ENCODE peak calls at places on chromosomes 12 and 14, in six cellular contexts. One of them, this sample, is unnamed.

GRCh38 chr12:3019005-3019680 is 58.0 kb upstream of the TSPAN9 start:
- DNase-seq in AG04450: no peak
- DNase-seq in AG09309: no peak
- DNase-seq in uterus: no peak
- DNase-seq in GM23338: no peak
- DNase-seq in psoas muscle: peak; percentile 50
- DNase-seq in this sample: no peak

GRCh38 chr14:22478247-22478646 is 110.8 kb downstream of the DAD1 start:
- DNase-seq in AG04450: no peak
- DNase-seq in AG09309: no peak
- DNase-seq in uterus: no peak
- DNase-seq in GM23338: no peak
- DNase-seq in psoas muscle: no peak
- DNase-seq in this sample: no peak

GRCh38 chr12:57152408-57153038 is 5.1 kb upstream of the LRP1-AS start:
- DNase-seq in AG04450: no peak
- DNase-seq in AG09309: no peak
- DNase-seq in uterus: peak; percentile 75
- DNase-seq in GM23338: no peak
- DNase-seq in psoas muscle: no peak
- DNase-seq in this sample: no peak

GRCh38 chr14:93114068-93114710 is 1.5 kb downstream of the ITPK1 start:
- DNase-seq in AG04450: no peak
- DNase-seq in AG09309: no peak
- DNase-seq in uterus: no peak
- DNase-seq in GM23338: peak; percentile 33
- DNase-seq in psoas muscle: no peak
- DNase-seq in this sample: no peak

GRCh38 chr12:9341260-9341585 is 133.0 kb upstream of the PZP start:
- DNase-seq in AG04450: no peak
- DNase-seq in AG09309: no peak
- DNase-seq in uterus: no peak
- DNase-seq in GM23338: no peak
- DNase-seq in psoas muscle: no peak
- DNase-seq in this sample: no peak

GRCh38 chr14:30906752-30907658 is 32.6 kb downstream of the COCH start:
- DNase-seq in AG04450: no peak
- DNase-seq in AG09309: no peak
- DNase-seq in uterus: no peak
- DNase-seq in GM23338: no peak
- DNase-seq in psoas muscle: no peak
- DNase-seq in this sample: no peak

GRCh38 chr14:45070215-45070614 is 13.7 kb upstream of the PRPF39 start:
- DNase-seq in AG04450: no peak
- DNase-seq in AG09309: no peak
- DNase-seq in uterus: no peak
- DNase-seq in GM23338: no peak
- DNase-seq in psoas muscle: no peak
- DNase-seq in this sample: no peak

GRCh38 chr14:103839569-103839968 is 7.8 kb downstream of the PPP1R13B start:
- DNase-seq in AG04450: no peak
- DNase-seq in AG09309: no peak
- DNase-seq in uterus: no peak
- DNase-seq in GM23338: no peak
- DNase-seq in psoas muscle: no peak
- DNase-seq in this sample: no peak

GRCh38 chr14:34628681-34629135 is 1.2 kb downstream of the SNX6 start:
- DNase-seq in AG04450: no peak
- DNase-seq in AG09309: no peak
- DNase-seq in uterus: no peak
- DNase-seq in GM23338: no peak
- DNase-seq in psoas muscle: no peak
- DNase-seq in this sample: no peak

GRCh38 chr14:51157012-51157411 is 62.1 kb upstream of the TRIM9 start:
- DNase-seq in AG04450: no peak
- DNase-seq in AG09309: no peak
- DNase-seq in uterus: no peak
- DNase-seq in GM23338: peak; percentile 62
- DNase-seq in psoas muscle: no peak
- DNase-seq in this sample: no peak

GRCh38 chr14:46488374-46488773 is 163.2 kb downstream of the RPL10L start:
- DNase-seq in AG04450: no peak
- DNase-seq in AG09309: no peak
- DNase-seq in uterus: no peak
- DNase-seq in GM23338: no peak
- DNase-seq in psoas muscle: no peak
- DNase-seq in this sample: no peak

GRCh38 chr12:47281667-47282171 is 202.0 kb upstream of the AMIGO2 start:
- DNase-seq in AG04450: no peak
- DNase-seq in AG09309: no peak
- DNase-seq in uterus: no peak
- DNase-seq in GM23338: no peak
- DNase-seq in psoas muscle: no peak
- DNase-seq in this sample: no peak

GRCh38 chr14:105532735-105533141 is 6.4 kb downstream of the TMEM121 start:
- DNase-seq in AG04450: no peak
- DNase-seq in AG09309: no peak
- DNase-seq in uterus: no peak
- DNase-seq in GM23338: peak; percentile 8
- DNase-seq in psoas muscle: peak; percentile 47
- DNase-seq in this sample: no peak

GRCh38 chr12:24561411-24561871 is 387.5 kb downstream of the BCAT1 start:
- DNase-seq in AG04450: no peak
- DNase-seq in AG09309: no peak
- DNase-seq in uterus: no peak
- DNase-seq in GM23338: peak; percentile 76
- DNase-seq in psoas muscle: no peak
- DNase-seq in this sample: no peak

GRCh38 chr12:112299704-112300103 is 82.5 kb downstream of the HECTD4 start:
- DNase-seq in AG04450: no peak
- DNase-seq in AG09309: no peak
- DNase-seq in uterus: no peak
- DNase-seq in GM23338: no peak
- DNase-seq in psoas muscle: no peak
- DNase-seq in this sample: no peak

GRCh38 chr12:112296183-112296582 is 86.0 kb downstream of the HECTD4 start:
- DNase-seq in AG04450: no peak
- DNase-seq in AG09309: no peak
- DNase-seq in uterus: no peak
- DNase-seq in GM23338: no peak
- DNase-seq in psoas muscle: no peak
- DNase-seq in this sample: no peak

GRCh38 chr12:112297188-112297587 is 85.0 kb downstream of the HECTD4 start:
- DNase-seq in AG04450: no peak
- DNase-seq in AG09309: no peak
- DNase-seq in uterus: no peak
- DNase-seq in GM23338: no peak
- DNase-seq in psoas muscle: no peak
- DNase-seq in this sample: no peak

GRCh38 chr12:112294793-112295192 is 87.4 kb downstream of the HECTD4 start:
- DNase-seq in AG04450: no peak
- DNase-seq in AG09309: no peak
- DNase-seq in uterus: no peak
- DNase-seq in GM23338: no peak
- DNase-seq in psoas muscle: no peak
- DNase-seq in this sample: no peak
- TF ChIP-seq CTCF in AG04450: peak; percentile 35
- TF ChIP-seq CTCF in AG09309: peak; percentile 19
- TF ChIP-seq CTCF in uterus: no peak
- TF ChIP-seq CTCF in GM23338: peak; percentile 11
- TF ChIP-seq CTCF in psoas muscle: no peak
- TF ChIP-seq CTCF in this sample: no peak

GRCh38 chr12:80763874-80764273 is 47.2 kb downstream of the MYF5 start:
- DNase-seq in AG04450: no peak
- DNase-seq in AG09309: peak; percentile 13
- DNase-seq in uterus: no peak
- DNase-seq in GM23338: peak; percentile 81
- DNase-seq in psoas muscle: no peak
- DNase-seq in this sample: no peak
- TF ChIP-seq CTCF in AG04450: peak; percentile 70
- TF ChIP-seq CTCF in AG09309: peak; percentile 52
- TF ChIP-seq CTCF in uterus: peak; percentile 48
- TF ChIP-seq CTCF in GM23338: peak; percentile 90
- TF ChIP-seq CTCF in psoas muscle: peak; percentile 72
- TF ChIP-seq CTCF in this sample: peak; percentile 88

GRCh38 chr14:52275372-52275771 is 7.9 kb downstream of the PTGDR start:
- DNase-seq in AG04450: no peak
- DNase-seq in AG09309: no peak
- DNase-seq in uterus: no peak
- DNase-seq in GM23338: no peak
- DNase-seq in psoas muscle: no peak
- DNase-seq in this sample: no peak

GRCh38 chr14:52268191-52269061 is 928 bp downstream of the PTGDR start:
- DNase-seq in AG04450: no peak
- DNase-seq in AG09309: no peak
- DNase-seq in uterus: peak; percentile 21
- DNase-seq in GM23338: peak; percentile 61
- DNase-seq in psoas muscle: no peak
- DNase-seq in this sample: no peak

GRCh38 chr14:52271538-52271937 is 4.0 kb downstream of the PTGDR start:
- DNase-seq in AG04450: no peak
- DNase-seq in AG09309: no peak
- DNase-seq in uterus: no peak
- DNase-seq in GM23338: no peak
- DNase-seq in psoas muscle: no peak
- DNase-seq in this sample: no peak

GRCh38 chr14:52269100-52269499 is 1.6 kb downstream of the PTGDR start:
- DNase-seq in AG04450: no peak
- DNase-seq in AG09309: no peak
- DNase-seq in uterus: no peak
- DNase-seq in GM23338: no peak
- DNase-seq in psoas muscle: no peak
- DNase-seq in this sample: no peak

DNA sequence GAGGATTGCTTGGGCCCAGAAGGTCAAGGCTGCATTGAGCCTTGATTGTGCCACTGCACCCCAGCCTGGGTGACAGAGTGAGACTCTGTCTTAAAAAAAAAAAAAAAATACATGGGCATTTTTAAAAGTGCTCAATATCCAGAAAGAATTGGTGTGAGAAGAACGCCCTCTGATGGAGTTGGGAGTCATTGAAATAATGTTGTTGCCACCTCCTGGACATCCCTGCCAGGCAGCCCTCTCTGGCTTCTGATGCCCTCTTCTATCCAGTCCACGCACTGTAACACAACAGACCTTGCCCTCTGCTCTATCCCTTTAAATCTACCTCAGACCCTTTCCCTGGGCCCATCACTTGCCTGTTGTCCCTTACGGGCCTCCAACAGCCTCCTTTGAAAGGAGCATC is 4.9 kb downstream of the PTGDR start:
- DNase-seq in AG04450: no peak
- DNase-seq in AG09309: no peak
- DNase-seq in uterus: no peak
- DNase-seq in GM23338: peak; percentile 70
- DNase-seq in psoas muscle: no peak
- DNase-seq in this sample: no peak
- TF ChIP-seq CTCF in AG04450: peak; percentile 48
- TF ChIP-seq CTCF in AG09309: peak; percentile 51
- TF ChIP-seq CTCF in uterus: no peak
- TF ChIP-seq CTCF in GM23338: peak; percentile 60
- TF ChIP-seq CTCF in psoas muscle: no peak
- TF ChIP-seq CTCF in this sample: peak; percentile 42

DNA sequence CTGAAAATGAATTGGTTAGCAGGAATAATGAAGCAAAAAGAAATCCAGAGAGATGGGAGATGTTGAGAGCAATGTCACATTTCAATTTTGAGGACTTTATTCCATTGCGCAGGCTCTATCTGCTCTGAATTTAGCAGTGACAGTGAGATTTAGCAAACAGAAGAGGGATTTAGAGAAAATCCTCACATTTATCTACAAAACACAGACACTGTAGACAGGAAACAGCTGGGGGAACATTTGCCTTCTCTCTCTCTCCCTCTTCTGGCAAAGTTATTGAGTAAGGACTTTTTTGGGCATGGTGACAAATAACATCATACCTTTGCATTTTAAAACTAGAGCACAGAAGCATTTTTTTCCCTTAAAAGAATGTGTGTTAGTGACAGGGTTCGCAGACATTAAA is at the start of gene IGF1:
- DNase-seq in AG04450: no peak
- DNase-seq in AG09309: no peak
- DNase-seq in uterus: no peak
- DNase-seq in GM23338: peak; percentile 12
- DNase-seq in psoas muscle: no peak
- DNase-seq in this sample: no peak
- TF ChIP-seq CTCF in AG04450: peak; percentile 36
- TF ChIP-seq CTCF in AG09309: peak; percentile 34
- TF ChIP-seq CTCF in uterus: peak; percentile 11
- TF ChIP-seq CTCF in GM23338: no peak
- TF ChIP-seq CTCF in psoas muscle: no peak
- TF ChIP-seq CTCF in this sample: no peak

GRCh38 chr12:6313326-6313940 is 3.0 kb downstream of the PLEKHG6 start:
- DNase-seq in AG04450: no peak
- DNase-seq in AG09309: no peak
- DNase-seq in uterus: no peak
- DNase-seq in GM23338: no peak
- DNase-seq in psoas muscle: no peak
- DNase-seq in this sample: no peak
- TF ChIP-seq CTCF in AG04450: no peak
- TF ChIP-seq CTCF in AG09309: peak; percentile 7
- TF ChIP-seq CTCF in uterus: no peak
- TF ChIP-seq CTCF in GM23338: no peak
- TF ChIP-seq CTCF in psoas muscle: no peak
- TF ChIP-seq CTCF in this sample: no peak

GRCh38 chr12:20423557-20423956 is 55.2 kb downstream of the PDE3A start:
- DNase-seq in AG04450: no peak
- DNase-seq in AG09309: no peak
- DNase-seq in uterus: no peak
- DNase-seq in GM23338: peak; percentile 68
- DNase-seq in psoas muscle: no peak
- DNase-seq in this sample: no peak
- TF ChIP-seq CTCF in AG04450: no peak
- TF ChIP-seq CTCF in AG09309: no peak
- TF ChIP-seq CTCF in uterus: no peak
- TF ChIP-seq CTCF in GM23338: no peak
- TF ChIP-seq CTCF in psoas muscle: no peak
- TF ChIP-seq CTCF in this sample: no peak

GRCh38 chr14:94129758-94130414 is 482 bp upstream of the IFI27L2 start:
- DNase-seq in AG04450: no peak
- DNase-seq in AG09309: no peak
- DNase-seq in uterus: peak; percentile 51
- DNase-seq in GM23338: peak; percentile 73
- DNase-seq in psoas muscle: no peak
- DNase-seq in this sample: no peak

GRCh38 chr14:94128216-94128839 is 1.1 kb downstream of the IFI27L2 start:
- DNase-seq in AG04450: no peak
- DNase-seq in AG09309: no peak
- DNase-seq in uterus: no peak
- DNase-seq in GM23338: no peak
- DNase-seq in psoas muscle: no peak
- DNase-seq in this sample: no peak

GRCh38 chr14:94127330-94127729 is 2.1 kb downstream of the IFI27L2 start:
- DNase-seq in AG04450: no peak
- DNase-seq in AG09309: no peak
- DNase-seq in uterus: no peak
- DNase-seq in GM23338: no peak
- DNase-seq in psoas muscle: no peak
- DNase-seq in this sample: peak; percentile 36

GRCh38 chr14:94126800-94127199 is 2.6 kb downstream of the IFI27L2 start:
- DNase-seq in AG04450: no peak
- DNase-seq in AG09309: no peak
- DNase-seq in uterus: no peak
- DNase-seq in GM23338: no peak
- DNase-seq in psoas muscle: no peak
- DNase-seq in this sample: no peak

GRCh38 chr14:94129111-94129757 is at the start of gene IFI27L2:
- DNase-seq in AG04450: peak; percentile 24
- DNase-seq in AG09309: no peak
- DNase-seq in uterus: peak; percentile 73
- DNase-seq in GM23338: peak; percentile 92
- DNase-seq in psoas muscle: peak; percentile 88
- DNase-seq in this sample: no peak
- TF ChIP-seq CTCF in AG04450: peak; percentile 40
- TF ChIP-seq CTCF in AG09309: peak; percentile 33
- TF ChIP-seq CTCF in uterus: peak; percentile 31
- TF ChIP-seq CTCF in GM23338: no peak
- TF ChIP-seq CTCF in psoas muscle: no peak
- TF ChIP-seq CTCF in this sample: peak; percentile 64